ENCODE peak calls at places on chromosomes 3 and 15, in ten cellular contexts. One of them, this sample, is unnamed.

GRCh38 chr15:68106656-68107055 is 52.5 kb downstream of the PIAS1 start:
- DNase-seq in right cardiac atrium: no peak
- DNase-seq in colonic mucosa: no peak
- DNase-seq in suprapubic skin: no peak
- DNase-seq in hepatocyte: no peak
- DNase-seq in tibial nerve: no peak
- DNase-seq in NB4: no peak
- DNase-seq in AG04449: no peak
- DNase-seq in cardiac fibroblast: peak; percentile 13
- DNase-seq in HFF-Myc: no peak
- DNase-seq in this sample: peak; percentile 23

GRCh38 chr15:35496585-35496984 is 49.4 kb downstream of the DPH6 start:
- DNase-seq in right cardiac atrium: no peak
- DNase-seq in colonic mucosa: no peak
- DNase-seq in suprapubic skin: no peak
- DNase-seq in hepatocyte: no peak
- DNase-seq in tibial nerve: no peak
- DNase-seq in NB4: no peak
- DNase-seq in AG04449: no peak
- DNase-seq in cardiac fibroblast: no peak
- DNase-seq in HFF-Myc: no peak
- DNase-seq in this sample: no peak

GRCh38 chr3:16482770-16483531 is 30.5 kb downstream of the RFTN1 start:
- DNase-seq in right cardiac atrium: peak; percentile 62
- DNase-seq in colonic mucosa: peak; percentile 24
- DNase-seq in suprapubic skin: no peak
- DNase-seq in hepatocyte: peak; percentile 40
- DNase-seq in tibial nerve: no peak
- DNase-seq in NB4: no peak
- DNase-seq in AG04449: no peak
- DNase-seq in cardiac fibroblast: no peak
- DNase-seq in HFF-Myc: no peak
- DNase-seq in this sample: no peak

GRCh38 chr3:185825639-185826481 is 1.0 kb upstream of the IGF2BP2 start:
- DNase-seq in right cardiac atrium: peak; percentile 73
- DNase-seq in colonic mucosa: peak; percentile 75
- DNase-seq in suprapubic skin: peak; percentile 69
- DNase-seq in hepatocyte: peak; percentile 66
- DNase-seq in tibial nerve: no peak
- DNase-seq in NB4: peak; percentile 44
- DNase-seq in AG04449: no peak
- DNase-seq in cardiac fibroblast: peak; percentile 69
- DNase-seq in HFF-Myc: no peak
- DNase-seq in this sample: no peak

GRCh38 chr3:37546876-37547275 is 314.8 kb upstream of the CTDSPL start:
- DNase-seq in right cardiac atrium: no peak
- DNase-seq in colonic mucosa: no peak
- DNase-seq in suprapubic skin: no peak
- DNase-seq in hepatocyte: peak; percentile 12
- DNase-seq in tibial nerve: no peak
- DNase-seq in NB4: peak; percentile 35
- DNase-seq in AG04449: no peak
- DNase-seq in cardiac fibroblast: peak; percentile 43
- DNase-seq in HFF-Myc: no peak
- DNase-seq in this sample: no peak

GRCh38 chr15:94970096-94970495 is 738.7 kb downstream of the MCTP2 start:
- DNase-seq in right cardiac atrium: no peak
- DNase-seq in colonic mucosa: no peak
- DNase-seq in suprapubic skin: no peak
- DNase-seq in hepatocyte: no peak
- DNase-seq in tibial nerve: no peak
- DNase-seq in NB4: no peak
- DNase-seq in AG04449: no peak
- DNase-seq in cardiac fibroblast: no peak
- DNase-seq in HFF-Myc: no peak
- DNase-seq in this sample: no peak

GRCh38 chr3:16090711-16091110 is 83.8 kb upstream of the GALNT15 start:
- DNase-seq in right cardiac atrium: no peak
- DNase-seq in colonic mucosa: no peak
- DNase-seq in suprapubic skin: no peak
- DNase-seq in hepatocyte: no peak
- DNase-seq in tibial nerve: no peak
- DNase-seq in NB4: no peak
- DNase-seq in AG04449: no peak
- DNase-seq in cardiac fibroblast: no peak
- DNase-seq in HFF-Myc: no peak
- DNase-seq in this sample: no peak

GRCh38 chr3:190058486-190059241 is 62.0 kb downstream of the P3H2 start:
- DNase-seq in right cardiac atrium: no peak
- DNase-seq in colonic mucosa: no peak
- DNase-seq in suprapubic skin: no peak
- DNase-seq in hepatocyte: no peak
- DNase-seq in tibial nerve: no peak
- DNase-seq in NB4: no peak
- DNase-seq in AG04449: no peak
- DNase-seq in cardiac fibroblast: peak; percentile 80
- DNase-seq in HFF-Myc: no peak
- DNase-seq in this sample: no peak

GRCh38 chr15:50810128-50810527 is 44.6 kb upstream of the SPPL2A start:
- DNase-seq in right cardiac atrium: no peak
- DNase-seq in colonic mucosa: no peak
- DNase-seq in suprapubic skin: no peak
- DNase-seq in hepatocyte: no peak
- DNase-seq in tibial nerve: no peak
- DNase-seq in NB4: no peak
- DNase-seq in AG04449: no peak
- DNase-seq in cardiac fibroblast: no peak
- DNase-seq in HFF-Myc: no peak
- DNase-seq in this sample: no peak

GRCh38 chr3:128011140-128011539 is 41.1 kb upstream of the SEC61A1 start:
- DNase-seq in right cardiac atrium: no peak
- DNase-seq in colonic mucosa: peak; percentile 55
- DNase-seq in suprapubic skin: no peak
- DNase-seq in hepatocyte: peak; percentile 80
- DNase-seq in tibial nerve: no peak
- DNase-seq in NB4: peak; percentile 30
- DNase-seq in AG04449: no peak
- DNase-seq in cardiac fibroblast: peak; percentile 26
- DNase-seq in HFF-Myc: no peak
- DNase-seq in this sample: no peak

GRCh38 chr3:20406621-20407020 is 220.6 kb upstream of the SGO1 start:
- DNase-seq in right cardiac atrium: no peak
- DNase-seq in colonic mucosa: no peak
- DNase-seq in suprapubic skin: no peak
- DNase-seq in hepatocyte: peak; percentile 12
- DNase-seq in tibial nerve: no peak
- DNase-seq in NB4: no peak
- DNase-seq in AG04449: no peak
- DNase-seq in cardiac fibroblast: peak; percentile 5
- DNase-seq in HFF-Myc: no peak
- DNase-seq in this sample: peak; percentile 20

GRCh38 chr3:171261487-171261886 is 198.7 kb downstream of the TNIK start:
- DNase-seq in right cardiac atrium: no peak
- DNase-seq in colonic mucosa: peak; percentile 32
- DNase-seq in suprapubic skin: no peak
- DNase-seq in hepatocyte: no peak
- DNase-seq in tibial nerve: no peak
- DNase-seq in NB4: no peak
- DNase-seq in AG04449: no peak
- DNase-seq in cardiac fibroblast: no peak
- DNase-seq in HFF-Myc: no peak
- DNase-seq in this sample: no peak

GRCh38 chr3:53788038-53788437 is 58.2 kb downstream of the CHDH start:
- DNase-seq in right cardiac atrium: no peak
- DNase-seq in colonic mucosa: no peak
- DNase-seq in suprapubic skin: no peak
- DNase-seq in hepatocyte: no peak
- DNase-seq in tibial nerve: no peak
- DNase-seq in NB4: no peak
- DNase-seq in AG04449: no peak
- DNase-seq in cardiac fibroblast: no peak
- DNase-seq in HFF-Myc: no peak
- DNase-seq in this sample: no peak

GRCh38 chr15:98657721-98658120 is 9.4 kb downstream of the IGF1R start:
- DNase-seq in right cardiac atrium: no peak
- DNase-seq in colonic mucosa: no peak
- DNase-seq in suprapubic skin: no peak
- DNase-seq in hepatocyte: no peak
- DNase-seq in tibial nerve: no peak
- DNase-seq in NB4: no peak
- DNase-seq in AG04449: no peak
- DNase-seq in cardiac fibroblast: no peak
- DNase-seq in HFF-Myc: no peak
- DNase-seq in this sample: no peak
- H3K4me3 ChIP-seq in right cardiac atrium: no peak overlapping the region
- H3K4me3 ChIP-seq in colonic mucosa: no peak overlapping the region
- H3K4me3 ChIP-seq in suprapubic skin: no peak overlapping the region
- H3K4me3 ChIP-seq in hepatocyte: no peak overlapping the region
- H3K4me3 ChIP-seq in tibial nerve: no peak overlapping the region
- H3K4me3 ChIP-seq in NB4: no peak overlapping the region
- H3K4me3 ChIP-seq in AG04449: no peak overlapping the region
- H3K4me3 ChIP-seq in cardiac fibroblast: no peak overlapping the region
- H3K4me3 ChIP-seq in HFF-Myc: no peak overlapping the region
- H3K4me3 ChIP-seq in this sample: no peak overlapping the region

GRCh38 chr3:32398531-32398930 is 6.9 kb downstream of the CMTM7 start:
- DNase-seq in right cardiac atrium: peak; percentile 80
- DNase-seq in colonic mucosa: no peak
- DNase-seq in suprapubic skin: no peak
- DNase-seq in hepatocyte: no peak
- DNase-seq in tibial nerve: no peak
- DNase-seq in NB4: peak; percentile 72
- DNase-seq in AG04449: no peak
- DNase-seq in cardiac fibroblast: no peak
- DNase-seq in HFF-Myc: no peak
- DNase-seq in this sample: no peak

GRCh38 chr3:32403663-32404062 is 12.0 kb downstream of the CMTM7 start:
- DNase-seq in right cardiac atrium: no peak
- DNase-seq in colonic mucosa: no peak
- DNase-seq in suprapubic skin: no peak
- DNase-seq in hepatocyte: no peak
- DNase-seq in tibial nerve: no peak
- DNase-seq in NB4: no peak
- DNase-seq in AG04449: no peak
- DNase-seq in cardiac fibroblast: no peak
- DNase-seq in HFF-Myc: no peak
- DNase-seq in this sample: no peak

GRCh38 chr3:32401141-32401540 is 9.5 kb downstream of the CMTM7 start:
- DNase-seq in right cardiac atrium: no peak
- DNase-seq in colonic mucosa: peak; percentile 26
- DNase-seq in suprapubic skin: no peak
- DNase-seq in hepatocyte: no peak
- DNase-seq in tibial nerve: no peak
- DNase-seq in NB4: no peak
- DNase-seq in AG04449: no peak
- DNase-seq in cardiac fibroblast: no peak
- DNase-seq in HFF-Myc: no peak
- DNase-seq in this sample: no peak

GRCh38 chr3:32399030-32399620 is 7.5 kb downstream of the CMTM7 start:
- DNase-seq in right cardiac atrium: no peak
- DNase-seq in colonic mucosa: peak; percentile 58
- DNase-seq in suprapubic skin: no peak
- DNase-seq in hepatocyte: peak; percentile 67
- DNase-seq in tibial nerve: no peak
- DNase-seq in NB4: peak; percentile 75
- DNase-seq in AG04449: no peak
- DNase-seq in cardiac fibroblast: peak; percentile 74
- DNase-seq in HFF-Myc: no peak
- DNase-seq in this sample: peak; percentile 49

DNA sequence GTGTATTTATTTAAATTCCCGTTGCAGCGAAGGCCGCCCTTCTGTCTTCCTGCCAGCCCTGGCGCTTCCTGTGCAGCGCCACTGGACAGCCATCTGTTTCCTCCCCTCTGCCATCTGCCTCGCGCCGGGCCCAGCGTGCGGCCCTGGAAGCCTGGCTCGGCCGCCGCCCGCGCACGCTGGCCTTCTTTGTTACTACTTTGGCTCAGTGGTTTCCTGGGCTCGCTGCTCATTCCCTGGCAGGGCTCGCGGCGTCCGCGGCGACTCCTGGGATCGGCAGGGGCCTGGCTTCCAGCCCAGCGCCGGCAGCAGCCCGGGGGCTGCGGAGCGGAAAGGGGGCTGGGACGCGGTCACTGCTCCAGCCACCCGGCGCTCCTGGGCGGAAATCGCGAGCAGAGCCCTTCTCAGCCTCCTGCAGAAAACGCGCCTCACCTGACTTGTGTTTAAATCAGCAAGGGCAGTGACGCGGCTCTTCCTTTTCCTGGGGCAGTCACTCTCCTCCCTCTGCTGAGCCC is 9.9 kb downstream of the CMTM7 start:
- DNase-seq in right cardiac atrium: peak; percentile 94
- DNase-seq in colonic mucosa: peak; percentile 76
- DNase-seq in suprapubic skin: peak; percentile 81
- DNase-seq in hepatocyte: peak; percentile 69
- DNase-seq in tibial nerve: peak; percentile 48
- DNase-seq in NB4: peak; percentile 87
- DNase-seq in AG04449: no peak
- DNase-seq in cardiac fibroblast: peak; percentile 84
- DNase-seq in HFF-Myc: no peak
- DNase-seq in this sample: peak; percentile 60
- H3K4me3 ChIP-seq in right cardiac atrium: peak overlapping the region; percentile 8
- H3K4me3 ChIP-seq in colonic mucosa: peak overlapping the region; percentile 44
- H3K4me3 ChIP-seq in suprapubic skin: peak overlapping the region; percentile 55
- H3K4me3 ChIP-seq in hepatocyte: peak overlapping the region; percentile 22
- H3K4me3 ChIP-seq in tibial nerve: peak overlapping the region; percentile 55
- H3K4me3 ChIP-seq in NB4: peak overlapping the region; percentile 64
- H3K4me3 ChIP-seq in AG04449: peak overlapping the region; percentile 44
- H3K4me3 ChIP-seq in cardiac fibroblast: peak overlapping the region; percentile 29
- H3K4me3 ChIP-seq in HFF-Myc: peak overlapping the region; percentile 45
- H3K4me3 ChIP-seq in this sample: peak overlapping the region; percentile 32

DNA sequence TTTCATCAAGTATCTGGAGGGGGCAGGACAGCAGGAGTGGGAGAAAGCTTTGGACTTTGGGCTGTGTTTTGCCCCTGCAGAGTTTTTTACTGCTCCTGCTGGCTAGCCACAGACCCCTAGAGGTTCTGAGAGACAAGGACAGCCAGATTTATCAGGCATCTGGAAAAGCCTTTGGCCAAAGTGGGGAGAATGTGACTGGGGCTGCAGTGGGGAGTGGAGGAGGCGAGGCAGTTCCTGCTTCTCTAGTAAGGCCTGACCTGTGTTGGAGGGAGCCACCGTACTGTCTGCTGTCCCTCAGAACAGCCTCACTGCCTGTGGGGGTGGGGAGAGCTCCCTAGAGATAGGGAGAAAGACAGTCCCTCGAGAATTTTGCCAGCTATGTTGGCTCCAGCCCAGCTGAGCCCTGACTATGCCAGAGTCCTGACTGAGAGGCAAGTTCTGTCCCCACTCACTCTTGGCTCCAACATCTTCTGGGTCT is 2.2 kb downstream of the ALPK3 start:
- DNase-seq in right cardiac atrium: peak; percentile 85
- DNase-seq in colonic mucosa: no peak
- DNase-seq in suprapubic skin: peak; percentile 36
- DNase-seq in hepatocyte: peak; percentile 44
- DNase-seq in tibial nerve: no peak
- DNase-seq in NB4: peak; percentile 23
- DNase-seq in AG04449: no peak
- DNase-seq in cardiac fibroblast: no peak
- DNase-seq in HFF-Myc: no peak
- DNase-seq in this sample: no peak
- H3K4me3 ChIP-seq in right cardiac atrium: peak overlapping the region; percentile 67
- H3K4me3 ChIP-seq in colonic mucosa: no peak overlapping the region
- H3K4me3 ChIP-seq in suprapubic skin: no peak overlapping the region
- H3K4me3 ChIP-seq in hepatocyte: no peak overlapping the region
- H3K4me3 ChIP-seq in tibial nerve: no peak overlapping the region
- H3K4me3 ChIP-seq in NB4: no peak overlapping the region
- H3K4me3 ChIP-seq in AG04449: no peak overlapping the region
- H3K4me3 ChIP-seq in cardiac fibroblast: no peak overlapping the region
- H3K4me3 ChIP-seq in HFF-Myc: no peak overlapping the region
- H3K4me3 ChIP-seq in this sample: no peak overlapping the region

GRCh38 chr3:141413387-141414140 is 45.3 kb downstream of the ZBTB38 start:
- DNase-seq in right cardiac atrium: no peak
- DNase-seq in colonic mucosa: no peak
- DNase-seq in suprapubic skin: no peak
- DNase-seq in hepatocyte: no peak
- DNase-seq in tibial nerve: no peak
- DNase-seq in NB4: no peak
- DNase-seq in AG04449: no peak
- DNase-seq in cardiac fibroblast: no peak
- DNase-seq in HFF-Myc: no peak
- DNase-seq in this sample: no peak
- H3K4me3 ChIP-seq in right cardiac atrium: no peak overlapping the region
- H3K4me3 ChIP-seq in colonic mucosa: no peak overlapping the region
- H3K4me3 ChIP-seq in suprapubic skin: no peak overlapping the region
- H3K4me3 ChIP-seq in hepatocyte: no peak overlapping the region
- H3K4me3 ChIP-seq in tibial nerve: peak overlapping the region; percentile 42
- H3K4me3 ChIP-seq in NB4: no peak overlapping the region
- H3K4me3 ChIP-seq in AG04449: no peak overlapping the region
- H3K4me3 ChIP-seq in cardiac fibroblast: no peak overlapping the region
- H3K4me3 ChIP-seq in HFF-Myc: no peak overlapping the region
- H3K4me3 ChIP-seq in this sample: no peak overlapping the region